ENCODE peak calls at places on chromosomes 13 and 19, in five cellular contexts. G, P, R, X and N are unnamed samples.
A peak's percentile ranks its signal among the peaks of the same experiment; 100 is the strongest.

GRCh38 chr19:40597329-40597838 is 3.8 kb upstream of the LTBP4 start:
- DNase-seq in G (no peak), P (no peak), R (no peak), X (no peak), N (no peak)

GRCh38 chr13:39952244-39953233 is 297.1 kb downstream of the COG6 start:
- DNase-seq in G (no peak), P (no peak), R (no peak), X (no peak), N (no peak)

GRCh38 chr13:99959538-99960230 is 11.9 kb downstream of the ZIC5 start:
- DNase-seq in G (no peak), P (peak; percentile 44), R (no peak), X (no peak), N (no peak)

GRCh38 chr19:35643255-35644205 is 2.0 kb downstream of the ETV2 start:
- DNase-seq in G (peak; percentile 90), P (peak; percentile 88), R (peak; percentile 93), X (peak; percentile 99), N (peak; percentile 95)

GRCh38 chr19:39937094-39937493 is 2.7 kb upstream of the FCGBP start:
- DNase-seq in G (no peak), P (no peak), R (no peak), X (no peak), N (no peak)

GRCh38 chr13:110138700-110139036 is 168.3 kb downstream of the COL4A1 start:
- DNase-seq in G (no peak), P (no peak), R (no peak), X (peak; percentile 21), N (no peak)

GRCh38 chr13:87821512-87821911 is 150.3 kb downstream of the SLITRK5 start:
- DNase-seq in G (no peak), P (no peak), R (no peak), X (no peak), N (no peak)

GRCh38 chr13:64529874-64530485 is 2700.2 kb downstream of the PCDH9 start:
- DNase-seq in G (no peak), P (no peak), R (no peak), X (peak; percentile 1), N (no peak)

GRCh38 chr19:12260861-12261260 is 33.8 kb downstream of the ZNF44 start:
- DNase-seq in G (no peak), P (no peak), R (no peak), X (no peak), N (no peak)

GRCh38 chr19:4800591-4801081 is 9.1 kb downstream of the FEM1A start:
- DNase-seq in G (no peak), P (no peak), R (no peak), X (no peak), N (peak; percentile 84)

GRCh38 chr13:53028637-53029121 is at the start of gene OLFM4:
- DNase-seq in G (no peak), P (no peak), R (no peak), X (no peak), N (no peak)

GRCh38 chr19:11452814-11453335 is 17.4 kb downstream of the PRKCSH start:
- DNase-seq in G (no peak), P (no peak), R (no peak), X (no peak), N (no peak)

GRCh38 chr13:40420160-40420740 is 246.2 kb downstream of the FOXO1 start:
- DNase-seq in G (no peak), P (no peak), R (no peak), X (no peak), N (no peak)

GRCh38 chr13:37485766-37486165 is 112.8 kb downstream of the POSTN start:
- DNase-seq in G (no peak), P (no peak), R (no peak), X (no peak), N (no peak)

GRCh38 chr13:94829201-94829600 is 116.9 kb upstream of the SOX21 start:
- DNase-seq in G (no peak), P (no peak), R (no peak), X (no peak), N (no peak)

GRCh38 chr19:47039239-47039874 is 9.1 kb downstream of the TMEM160 start:
- DNase-seq in G (no peak), P (no peak), R (no peak), X (no peak), N (no peak)

GRCh38 chr13:99312493-99312883 is 5.3 kb upstream of the GPR183 start:
- DNase-seq in G (peak; percentile 93), P (peak; percentile 82), R (no peak), X (no peak), N (no peak)

GRCh38 chr13:35252536-35253205 is 223.8 kb downstream of the MAB21L1 start:
- DNase-seq in G (no peak), P (no peak), R (no peak), X (no peak), N (peak; percentile 14)

GRCh38 chr13:101412076-101412475 is 4.2 kb downstream of the NALCN start:
- DNase-seq in G (no peak), P (no peak), R (no peak), X (no peak), N (no peak)

GRCh38 chr13:42486711-42487198 is 87.2 kb upstream of the TNFSF11 start:
- DNase-seq in G (no peak), P (no peak), R (no peak), X (peak; percentile 17), N (no peak)

GRCh38 chr19:57436392-57436791 is 1.3 kb downstream of the ZNF749 start:
- DNase-seq in G (no peak), P (no peak), R (no peak), X (no peak), N (no peak)

GRCh38 chr19:30076101-30076551 is 134.1 kb downstream of the URI1 start:
- DNase-seq in G (peak; percentile 55), P (peak; percentile 31), R (peak; percentile 46), X (no peak), N (peak; percentile 51)

GRCh38 chr19:33235269-33235995 is 9.8 kb upstream of the SLC7A10 start:
- DNase-seq in G (peak; percentile 85), P (peak; percentile 89), R (peak; percentile 93), X (peak; percentile 98), N (peak; percentile 85)

GRCh38 chr19:6213266-6213595 is 66.5 kb downstream of the MLLT1 start:
- DNase-seq in G (no peak), P (no peak), R (no peak), X (no peak), N (peak; percentile 54)

GRCh38 chr19:11612816-11613511 is 15.7 kb downstream of the ZNF627 start:
- DNase-seq in G (no peak), P (no peak), R (no peak), X (no peak), N (no peak)

GRCh38 chr13:51689597-51689996 is 105.3 kb downstream of the WDFY2 start:
- DNase-seq in G (no peak), P (no peak), R (no peak), X (no peak), N (no peak)

GRCh38 chr19:10417598-10418280 is 2.6 kb upstream of the PDE4A start:
- DNase-seq in G (no peak), P (no peak), R (peak; percentile 74), X (no peak), N (peak; percentile 68)

GRCh38 chr19:32164384-32164992 is 180.9 kb upstream of the ZNF507 start:
- DNase-seq in G (no peak), P (no peak), R (no peak), X (no peak), N (no peak)

GRCh38 chr13:32537580-32538233 is 888 bp downstream of the N4BP2L2 start:
- DNase-seq in G (no peak), P (no peak), R (peak; percentile 80), X (no peak), N (peak; percentile 74)

GRCh38 chr19:1254530-1255185 is 6.3 kb downstream of the MIDN start:
- DNase-seq in G (no peak), P (no peak), R (no peak), X (no peak), N (no peak)

GRCh38 chr19:1252818-1253513 is 4.6 kb downstream of the MIDN start:
- DNase-seq in G (peak; percentile 98), P (peak; percentile 96), R (peak; percentile 96), X (no peak), N (peak; percentile 99)

GRCh38 chr19:1253514-1254080 is 5.2 kb downstream of the MIDN start:
- DNase-seq in G (no peak), P (no peak), R (no peak), X (no peak), N (peak; percentile 90)

GRCh38 chr19:1255186-1256161 is 7.1 kb downstream of the MIDN start:
- DNase-seq in G (no peak), P (no peak), R (no peak), X (no peak), N (no peak)

GRCh38 chr19:1254081-1254527 is 5.7 kb downstream of the MIDN start:
- DNase-seq in G (peak; percentile 90), P (no peak), R (no peak), X (no peak), N (peak; percentile 90)
- H3K4me1 ChIP-seq in G (peaks cover 70% of the 10 kb centered on the region), P (peaks cover 25% of the 10 kb centered on the region), R (no peaks in the 10 kb centered on the region), X (peaks cover 55% of the 10 kb centered on the region), N (peaks cover 10% of the 10 kb centered on the region)

DNA sequence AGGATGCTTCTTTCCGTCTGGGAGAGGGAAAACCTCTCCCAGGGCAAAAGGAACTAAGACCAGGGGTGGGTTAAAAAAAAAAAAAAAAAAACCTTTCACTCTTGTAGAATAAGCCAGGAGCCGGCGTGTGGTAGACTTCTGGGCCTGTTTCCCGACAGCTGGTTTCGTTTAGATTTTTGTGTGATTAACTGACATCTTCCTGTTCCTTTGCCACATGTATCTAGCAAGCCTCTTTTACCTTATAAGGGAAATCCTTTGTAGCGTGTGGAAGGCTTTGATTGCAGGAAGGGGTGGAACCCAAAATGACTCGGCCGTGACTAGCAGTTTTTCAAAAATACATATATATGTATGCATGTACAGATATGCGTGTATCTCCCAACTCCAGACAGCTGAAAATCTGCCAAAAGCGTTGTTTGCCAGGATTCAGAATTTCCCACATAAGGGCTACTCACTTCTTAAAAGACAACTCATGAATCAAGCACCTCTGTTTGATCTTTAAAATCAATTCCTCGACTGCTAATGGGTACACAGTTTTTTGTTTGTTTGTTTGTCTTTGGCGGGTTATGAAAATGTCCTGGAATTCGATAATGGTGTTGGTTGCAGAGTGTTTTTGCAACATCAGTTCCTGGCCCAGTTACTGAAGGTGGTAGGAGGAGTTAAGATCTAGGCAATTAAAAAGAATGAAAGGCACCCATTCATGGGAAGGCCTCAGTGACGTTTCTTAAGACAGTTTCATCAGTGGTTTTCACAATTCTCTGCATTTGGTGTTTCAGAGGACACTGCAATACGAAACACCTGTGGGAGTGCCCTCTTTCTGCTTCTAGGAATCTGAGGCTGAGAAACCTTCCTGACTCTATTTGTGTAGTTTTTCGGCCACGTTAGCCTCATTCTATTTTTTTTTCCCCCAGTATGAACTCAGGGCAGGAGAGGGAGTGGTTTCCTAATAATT is 2.7 kb downstream of the TPM4 start:
- DNase-seq in G (peak; percentile 94), P (peak; percentile 94), R (peak; percentile 84), X (no peak), N (peak; percentile 79)
- H3K4me1 ChIP-seq in G (peaks cover 77% of the 10 kb centered on the region), P (peaks cover 10% of the 10 kb centered on the region), R (no peaks in the 10 kb centered on the region), X (peaks cover 69% of the 10 kb centered on the region), N (peaks cover 10% of the 10 kb centered on the region)

DNA sequence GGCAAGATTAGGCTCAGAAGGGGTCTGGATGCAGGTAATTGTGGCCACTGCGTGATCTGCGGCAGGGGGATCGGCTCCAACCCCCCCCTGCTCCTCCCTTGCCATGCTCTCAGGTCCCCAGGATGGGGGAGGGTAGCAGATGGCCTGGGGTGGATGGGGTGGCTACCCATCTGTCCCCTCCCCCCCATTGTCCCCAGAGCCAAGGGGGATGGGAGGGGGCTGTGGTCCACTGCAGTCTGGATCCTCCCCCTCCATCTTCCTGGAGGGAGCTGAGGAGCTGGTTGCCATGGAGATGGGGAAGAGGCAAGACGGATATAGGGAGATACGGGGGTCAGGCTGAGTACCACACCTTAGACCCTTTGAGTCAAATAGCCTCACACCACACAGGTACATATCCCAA is 1.6 kb upstream of the NOVA2 start:
- DNase-seq in G (no peak), P (no peak), R (no peak), X (no peak), N (no peak)
- H3K4me1 ChIP-seq in G (peaks cover 10% of the 10 kb centered on the region), P (no peaks in the 10 kb centered on the region), R (no peaks in the 10 kb centered on the region), X (peaks cover 17% of the 10 kb centered on the region), N (no peaks in the 10 kb centered on the region)

GRCh38 chr13:30739646-30740642 is 4.6 kb downstream of the ALOX5AP start:
- DNase-seq in G (no peak), P (no peak), R (no peak), X (peak; percentile 12), N (no peak)
- H3K4me1 ChIP-seq in G (peaks cover 25% of the 10 kb centered on the region), P (no peaks in the 10 kb centered on the region), R (peaks cover 8% of the 10 kb centered on the region), X (peaks cover 58% of the 10 kb centered on the region), N (peaks cover 8% of the 10 kb centered on the region)